ENCODE peak calls at places on chromosomes 1 and 21, in seven cellular contexts. One of them, this sample, is unnamed.

GRCh38 chr1:204390731-204391466 is 20.7 kb downstream of the PPP1R15B start:
- DNase-seq in fibroblast of lung: peak; percentile 24
- DNase-seq in GM20000: no peak
- DNase-seq in prostate gland: no peak
- DNase-seq in H9: no peak
- DNase-seq in astrocyte of the spinal cord: peak; percentile 22
- DNase-seq in spleen: no peak
- DNase-seq in this sample: no peak

GRCh38 chr1:6037338-6037762 is 8.3 kb upstream of the KCNAB2 start:
- DNase-seq in fibroblast of lung: no peak
- DNase-seq in GM20000: peak; percentile 67
- DNase-seq in prostate gland: no peak
- DNase-seq in H9: no peak
- DNase-seq in astrocyte of the spinal cord: peak; percentile 63
- DNase-seq in spleen: no peak
- DNase-seq in this sample: peak; percentile 59

GRCh38 chr1:35864813-35865212 is 18.2 kb upstream of the AGO1 start:
- DNase-seq in fibroblast of lung: no peak
- DNase-seq in GM20000: no peak
- DNase-seq in prostate gland: no peak
- DNase-seq in H9: no peak
- DNase-seq in astrocyte of the spinal cord: no peak
- DNase-seq in spleen: no peak
- DNase-seq in this sample: no peak

GRCh38 chr1:111364690-111365089 is 62.8 kb downstream of the OVGP1 start:
- DNase-seq in fibroblast of lung: peak; percentile 6
- DNase-seq in GM20000: no peak
- DNase-seq in prostate gland: no peak
- DNase-seq in H9: peak; percentile 48
- DNase-seq in astrocyte of the spinal cord: no peak
- DNase-seq in spleen: no peak
- DNase-seq in this sample: no peak

GRCh38 chr1:199041173-199041914 is 402.5 kb downstream of the PTPRC start:
- DNase-seq in fibroblast of lung: no peak
- DNase-seq in GM20000: peak; percentile 54
- DNase-seq in prostate gland: no peak
- DNase-seq in H9: no peak
- DNase-seq in astrocyte of the spinal cord: peak; percentile 34
- DNase-seq in spleen: no peak
- DNase-seq in this sample: peak; percentile 28

GRCh38 chr21:38376235-38376634 is 119.4 kb downstream of the KCNJ15 start:
- DNase-seq in fibroblast of lung: no peak
- DNase-seq in GM20000: no peak
- DNase-seq in prostate gland: no peak
- DNase-seq in H9: no peak
- DNase-seq in astrocyte of the spinal cord: no peak
- DNase-seq in spleen: no peak
- DNase-seq in this sample: no peak

GRCh38 chr1:201258763-201259230 is 24.5 kb upstream of the PKP1 start:
- DNase-seq in fibroblast of lung: no peak
- DNase-seq in GM20000: no peak
- DNase-seq in prostate gland: no peak
- DNase-seq in H9: no peak
- DNase-seq in astrocyte of the spinal cord: no peak
- DNase-seq in spleen: peak; percentile 54
- DNase-seq in this sample: no peak

GRCh38 chr1:11046625-11047365 is at the start of gene MASP2:
- DNase-seq in fibroblast of lung: no peak
- DNase-seq in GM20000: no peak
- DNase-seq in prostate gland: no peak
- DNase-seq in H9: no peak
- DNase-seq in astrocyte of the spinal cord: no peak
- DNase-seq in spleen: no peak
- DNase-seq in this sample: no peak

GRCh38 chr1:224435318-224435763 is 744 bp upstream of the WDR26 start:
- DNase-seq in fibroblast of lung: peak; percentile 90
- DNase-seq in GM20000: peak; percentile 45
- DNase-seq in prostate gland: peak; percentile 19
- DNase-seq in H9: peak; percentile 30
- DNase-seq in astrocyte of the spinal cord: peak; percentile 36
- DNase-seq in spleen: no peak
- DNase-seq in this sample: peak; percentile 26

GRCh38 chr1:239868117-239868516 is 223.6 kb upstream of the FMN2 start:
- DNase-seq in fibroblast of lung: no peak
- DNase-seq in GM20000: no peak
- DNase-seq in prostate gland: no peak
- DNase-seq in H9: no peak
- DNase-seq in astrocyte of the spinal cord: no peak
- DNase-seq in spleen: no peak
- DNase-seq in this sample: no peak

GRCh38 chr1:221335161-221336101 is 406.5 kb downstream of the DUSP10 start:
- DNase-seq in fibroblast of lung: peak; percentile 84
- DNase-seq in GM20000: no peak
- DNase-seq in prostate gland: no peak
- DNase-seq in H9: no peak
- DNase-seq in astrocyte of the spinal cord: peak; percentile 81
- DNase-seq in spleen: no peak
- DNase-seq in this sample: no peak

GRCh38 chr1:59685666-59686065 is 129.1 kb upstream of the HOOK1 start:
- DNase-seq in fibroblast of lung: no peak
- DNase-seq in GM20000: no peak
- DNase-seq in prostate gland: no peak
- DNase-seq in H9: no peak
- DNase-seq in astrocyte of the spinal cord: no peak
- DNase-seq in spleen: no peak
- DNase-seq in this sample: no peak

GRCh38 chr1:3668585-3669300 is 16.4 kb downstream of the TP73 start:
- DNase-seq in fibroblast of lung: peak; percentile 15
- DNase-seq in GM20000: no peak
- DNase-seq in prostate gland: peak; percentile 87
- DNase-seq in H9: peak; percentile 90
- DNase-seq in astrocyte of the spinal cord: no peak
- DNase-seq in spleen: peak; percentile 94
- DNase-seq in this sample: no peak

GRCh38 chr21:41758550-41758949 is 8.3 kb downstream of the RIPK4 start:
- DNase-seq in fibroblast of lung: no peak
- DNase-seq in GM20000: no peak
- DNase-seq in prostate gland: no peak
- DNase-seq in H9: no peak
- DNase-seq in astrocyte of the spinal cord: peak; percentile 27
- DNase-seq in spleen: peak; percentile 19
- DNase-seq in this sample: no peak

GRCh38 chr21:41564871-41565281 is 56.9 kb upstream of the TMPRSS2 start:
- DNase-seq in fibroblast of lung: no peak
- DNase-seq in GM20000: no peak
- DNase-seq in prostate gland: no peak
- DNase-seq in H9: no peak
- DNase-seq in astrocyte of the spinal cord: peak; percentile 7
- DNase-seq in spleen: no peak
- DNase-seq in this sample: no peak

GRCh38 chr1:214977133-214977532 is 105.4 kb upstream of the KCNK2 start:
- DNase-seq in fibroblast of lung: no peak
- DNase-seq in GM20000: no peak
- DNase-seq in prostate gland: no peak
- DNase-seq in H9: no peak
- DNase-seq in astrocyte of the spinal cord: peak; percentile 78
- DNase-seq in spleen: no peak
- DNase-seq in this sample: no peak

GRCh38 chr1:101506541-101507164 is 269.8 kb downstream of the S1PR1 start:
- DNase-seq in fibroblast of lung: peak; percentile 49
- DNase-seq in GM20000: peak; percentile 46
- DNase-seq in prostate gland: peak; percentile 6
- DNase-seq in H9: no peak
- DNase-seq in astrocyte of the spinal cord: peak; percentile 33
- DNase-seq in spleen: no peak
- DNase-seq in this sample: peak; percentile 35

GRCh38 chr1:93330196-93330595 is 15.5 kb upstream of the DR1 start:
- DNase-seq in fibroblast of lung: no peak
- DNase-seq in GM20000: no peak
- DNase-seq in prostate gland: no peak
- DNase-seq in H9: no peak
- DNase-seq in astrocyte of the spinal cord: no peak
- DNase-seq in spleen: no peak
- DNase-seq in this sample: no peak

GRCh38 chr1:100320311-100321097 is 31.8 kb upstream of the CDC14A start:
- DNase-seq in fibroblast of lung: no peak
- DNase-seq in GM20000: no peak
- DNase-seq in prostate gland: no peak
- DNase-seq in H9: no peak
- DNase-seq in astrocyte of the spinal cord: no peak
- DNase-seq in spleen: no peak
- DNase-seq in this sample: no peak

GRCh38 chr1:43981135-43981491 is 2.1 kb downstream of the B4GALT2 start:
- DNase-seq in fibroblast of lung: no peak
- DNase-seq in GM20000: no peak
- DNase-seq in prostate gland: no peak
- DNase-seq in H9: no peak
- DNase-seq in astrocyte of the spinal cord: no peak
- DNase-seq in spleen: no peak
- DNase-seq in this sample: no peak

GRCh38 chr1:178458203-178458602 is 38.6 kb downstream of the CLEC20A start:
- DNase-seq in fibroblast of lung: no peak
- DNase-seq in GM20000: no peak
- DNase-seq in prostate gland: no peak
- DNase-seq in H9: no peak
- DNase-seq in astrocyte of the spinal cord: no peak
- DNase-seq in spleen: no peak
- DNase-seq in this sample: no peak

GRCh38 chr1:160189649-160190625 is at the start of gene CASQ1:
- DNase-seq in fibroblast of lung: peak; percentile 38
- DNase-seq in GM20000: no peak
- DNase-seq in prostate gland: peak; percentile 17
- DNase-seq in H9: no peak
- DNase-seq in astrocyte of the spinal cord: no peak
- DNase-seq in spleen: no peak
- DNase-seq in this sample: no peak

GRCh38 chr1:222182641-222183040 is 365.3 kb downstream of the HHIPL2 start:
- DNase-seq in fibroblast of lung: peak; percentile 22
- DNase-seq in GM20000: no peak
- DNase-seq in prostate gland: no peak
- DNase-seq in H9: no peak
- DNase-seq in astrocyte of the spinal cord: no peak
- DNase-seq in spleen: no peak
- DNase-seq in this sample: no peak

GRCh38 chr1:54186056-54186455 is 13.8 kb downstream of the CYB5RL start:
- DNase-seq in fibroblast of lung: no peak
- DNase-seq in GM20000: no peak
- DNase-seq in prostate gland: no peak
- DNase-seq in H9: no peak
- DNase-seq in astrocyte of the spinal cord: no peak
- DNase-seq in spleen: no peak
- DNase-seq in this sample: no peak

GRCh38 chr1:54191525-54191924 is 8.3 kb downstream of the CYB5RL start:
- DNase-seq in fibroblast of lung: no peak
- DNase-seq in GM20000: no peak
- DNase-seq in prostate gland: no peak
- DNase-seq in H9: no peak
- DNase-seq in astrocyte of the spinal cord: no peak
- DNase-seq in spleen: no peak
- DNase-seq in this sample: no peak

GRCh38 chr1:54188291-54188690 is 11.5 kb downstream of the CYB5RL start:
- DNase-seq in fibroblast of lung: no peak
- DNase-seq in GM20000: no peak
- DNase-seq in prostate gland: no peak
- DNase-seq in H9: no peak
- DNase-seq in astrocyte of the spinal cord: no peak
- DNase-seq in spleen: no peak
- DNase-seq in this sample: no peak

GRCh38 chr1:54193453-54193852 is 6.4 kb downstream of the CYB5RL start:
- DNase-seq in fibroblast of lung: no peak
- DNase-seq in GM20000: no peak
- DNase-seq in prostate gland: no peak
- DNase-seq in H9: no peak
- DNase-seq in astrocyte of the spinal cord: no peak
- DNase-seq in spleen: no peak
- DNase-seq in this sample: no peak

DNA sequence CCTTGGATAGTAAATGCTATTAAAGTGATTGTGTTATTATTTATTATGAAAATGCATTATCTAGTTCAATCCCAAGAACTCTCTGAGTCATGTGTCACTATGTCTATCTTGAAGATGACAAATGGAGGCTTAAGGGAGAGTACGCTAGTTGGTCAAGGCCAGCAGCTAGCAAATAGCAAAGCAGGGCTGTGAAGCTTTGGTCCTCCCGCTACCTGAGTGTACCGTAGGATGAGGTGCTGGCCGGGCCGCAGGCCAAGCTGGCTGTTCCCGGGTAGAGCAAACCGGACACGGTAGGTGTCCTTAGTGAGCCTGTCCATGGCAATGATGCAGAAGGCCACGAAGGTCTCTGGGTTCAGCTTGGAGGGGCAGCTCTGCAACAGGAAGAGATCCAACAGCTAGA is 9.3 kb downstream of the CYB5RL start:
- DNase-seq in fibroblast of lung: no peak
- DNase-seq in GM20000: no peak
- DNase-seq in prostate gland: no peak
- DNase-seq in H9: no peak
- DNase-seq in astrocyte of the spinal cord: no peak
- DNase-seq in spleen: no peak
- DNase-seq in this sample: no peak
- TF ChIP-seq CTCF in fibroblast of lung: no peak
- TF ChIP-seq CTCF in GM20000: no peak
- TF ChIP-seq CTCF in prostate gland: no peak
- TF ChIP-seq CTCF in H9: no peak
- TF ChIP-seq CTCF in astrocyte of the spinal cord: no peak
- TF ChIP-seq CTCF in spleen: no peak
- TF ChIP-seq CTCF in this sample: no peak

DNA sequence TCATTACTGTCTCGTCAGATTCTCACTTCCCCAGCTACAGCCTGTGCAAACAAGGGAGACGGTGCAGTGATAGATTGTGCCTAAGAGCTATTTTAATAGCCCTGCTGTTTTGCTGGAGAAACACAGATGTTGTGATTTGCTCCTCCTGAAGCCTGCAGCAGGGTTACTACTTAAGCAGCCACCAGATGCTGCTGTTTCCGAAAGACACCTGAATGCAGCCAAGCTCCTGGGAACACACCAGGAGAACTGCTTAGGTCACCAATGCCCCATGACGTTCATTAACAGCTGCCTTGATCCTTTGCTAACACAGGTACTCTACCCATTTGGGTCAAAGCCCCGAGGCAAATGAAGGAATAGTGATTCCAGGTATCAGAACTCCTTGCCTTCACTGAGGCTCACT is 411.8 kb upstream of the DAB1 start:
- DNase-seq in fibroblast of lung: no peak
- DNase-seq in GM20000: no peak
- DNase-seq in prostate gland: no peak
- DNase-seq in H9: peak; percentile 41
- DNase-seq in astrocyte of the spinal cord: peak; percentile 10
- DNase-seq in spleen: no peak
- DNase-seq in this sample: no peak
- TF ChIP-seq CTCF in fibroblast of lung: no peak
- TF ChIP-seq CTCF in GM20000: no peak
- TF ChIP-seq CTCF in prostate gland: no peak
- TF ChIP-seq CTCF in H9: peak; percentile 43
- TF ChIP-seq CTCF in astrocyte of the spinal cord: peak; percentile 1
- TF ChIP-seq CTCF in spleen: no peak
- TF ChIP-seq CTCF in this sample: no peak

GRCh38 chr1:1788646-1789431 is 10.6 kb upstream of the NADK start:
- DNase-seq in fibroblast of lung: peak; percentile 58
- DNase-seq in GM20000: no peak
- DNase-seq in prostate gland: no peak
- DNase-seq in H9: peak; percentile 58
- DNase-seq in astrocyte of the spinal cord: peak; percentile 27
- DNase-seq in spleen: no peak
- DNase-seq in this sample: no peak
- TF ChIP-seq CTCF in fibroblast of lung: peak; percentile 36
- TF ChIP-seq CTCF in GM20000: peak; percentile 28
- TF ChIP-seq CTCF in prostate gland: peak; percentile 17
- TF ChIP-seq CTCF in H9: peak; percentile 69
- TF ChIP-seq CTCF in astrocyte of the spinal cord: peak; percentile 41
- TF ChIP-seq CTCF in spleen: no peak
- TF ChIP-seq CTCF in this sample: peak; percentile 52

GRCh38 chr1:230768903-230769570 is 21.8 kb downstream of the CAPN9 start:
- DNase-seq in fibroblast of lung: peak; percentile 84
- DNase-seq in GM20000: no peak
- DNase-seq in prostate gland: peak; percentile 61
- DNase-seq in H9: no peak
- DNase-seq in astrocyte of the spinal cord: peak; percentile 26
- DNase-seq in spleen: no peak
- DNase-seq in this sample: no peak
- TF ChIP-seq CTCF in fibroblast of lung: no peak
- TF ChIP-seq CTCF in GM20000: no peak
- TF ChIP-seq CTCF in prostate gland: no peak
- TF ChIP-seq CTCF in H9: no peak
- TF ChIP-seq CTCF in astrocyte of the spinal cord: no peak
- TF ChIP-seq CTCF in spleen: no peak
- TF ChIP-seq CTCF in this sample: no peak

This sample was measured in GM10248.